ENCODE peak calls at places on chromosomes 16 and 17, in five cellular contexts. Q is frontal cortex, F is GDM1, Y is uterus, G is NCI-H345. I is an unnamed sample.

GRCh38 chr16:82888616-82889015 is 261.8 kb downstream of the CDH13 start:
- DNase-seq in Q (no peak), F (no peak), Y (no peak), G (no peak), I (no peak)

GRCh38 chr17:31869031-31869430 is 10.0 kb upstream of the COPRS start:
- DNase-seq in Q (no peak), F (no peak), Y (no peak), G (no peak), I (no peak)

GRCh38 chr16:87047221-87048037 is 269.8 kb downstream of the C16orf95 start:
- DNase-seq in Q (no peak), F (no peak), Y (no peak), G (no peak), I (no peak)

GRCh38 chr16:83206426-83206825 is 579.7 kb downstream of the CDH13 start:
- DNase-seq in Q (no peak), F (no peak), Y (no peak), G (no peak), I (no peak)

GRCh38 chr17:7842950-7843535 is 9.0 kb downstream of the KDM6B start:
- DNase-seq in Q (peak; percentile 51), F (peak; percentile 72), Y (peak; percentile 68), G (peak; percentile 56), I (peak; percentile 96)

GRCh38 chr17:51346218-51346982 is 86.1 kb downstream of the UTP18 start:
- DNase-seq in Q (no peak), F (no peak), Y (no peak), G (no peak), I (no peak)

GRCh38 chr17:30226878-30227277 is 8.6 kb downstream of the SLC6A4 start:
- DNase-seq in Q (no peak), F (no peak), Y (no peak), G (no peak), I (no peak)

GRCh38 chr16:59470556-59470955 is 736.4 kb upstream of the GOT2 start:
- DNase-seq in Q (no peak), F (no peak), Y (no peak), G (no peak), I (no peak)

GRCh38 chr17:2792541-2793169 is 3.6 kb upstream of the RAP1GAP2 start:
- DNase-seq in Q (no peak), F (no peak), Y (no peak), G (no peak), I (no peak)

GRCh38 chr16:80694950-80695471 is 109.4 kb downstream of the CDYL2 start:
- DNase-seq in Q (no peak), F (no peak), Y (no peak), G (no peak), I (no peak)

GRCh38 chr17:33390479-33391027 is 97.5 kb upstream of the ASIC2 start:
- DNase-seq in Q (no peak), F (no peak), Y (no peak), G (no peak), I (no peak)

GRCh38 chr16:8549843-8550412 is 40.4 kb downstream of the TMEM114 start:
- DNase-seq in Q (no peak), F (no peak), Y (no peak), G (no peak), I (no peak)

GRCh38 chr16:66298571-66299120 is 67.8 kb upstream of the CDH5 start:
- DNase-seq in Q (no peak), F (no peak), Y (no peak), G (no peak), I (peak; percentile 74)

GRCh38 chr16:70597135-70597534 is 49.2 kb upstream of the IL34 start:
- DNase-seq in Q (no peak), F (no peak), Y (no peak), G (no peak), I (no peak)

GRCh38 chr16:68227183-68227793 is 8.6 kb downstream of the ESRP2 start:
- DNase-seq in Q (no peak), F (no peak), Y (no peak), G (no peak), I (no peak)

GRCh38 chr16:80540516-80541305 is at the start of gene DYNLRB2:
- DNase-seq in Q (peak; percentile 93), F (peak; percentile 22), Y (peak; percentile 93), G (peak; percentile 88), I (peak; percentile 89)

GRCh38 chr16:31141489-31142108 is 6.1 kb upstream of the PRSS8 start:
- DNase-seq in Q (peak; percentile 51), F (no peak), Y (peak; percentile 54), G (peak; percentile 54), I (peak; percentile 88)

GRCh38 chr16:61595605-61596004 is 440.6 kb downstream of the CDH8 start:
- DNase-seq in Q (no peak), F (no peak), Y (no peak), G (no peak), I (no peak)

GRCh38 chr17:81513669-81514484 is 1.3 kb upstream of the ACTG1 start:
- DNase-seq in Q (no peak), F (peak; percentile 32), Y (peak; percentile 69), G (peak; percentile 77), I (peak; percentile 94)

GRCh38 chr16:7363397-7364053 is 30.9 kb downstream of the RBFOX1 start:
- DNase-seq in Q (no peak), F (no peak), Y (no peak), G (no peak), I (no peak)

GRCh38 chr16:85172465-85173071 is 60.3 kb upstream of the CIBAR2 start:
- DNase-seq in Q (peak; percentile 59), F (no peak), Y (no peak), G (no peak), I (peak; percentile 92)

GRCh38 chr16:51982715-51983680 is 563.9 kb downstream of the TOX3 start:
- DNase-seq in Q (peak; percentile 45), F (no peak), Y (peak; percentile 19), G (peak; percentile 78), I (no peak)

GRCh38 chr16:29710227-29711219 is 31.5 kb downstream of the QPRT start:
- DNase-seq in Q (peak; percentile 74), F (peak; percentile 24), Y (no peak), G (peak; percentile 14), I (no peak)

GRCh38 chr17:27861979-27862378 is 31.2 kb downstream of the LYRM9 start:
- DNase-seq in Q (no peak), F (no peak), Y (no peak), G (no peak), I (no peak)

GRCh38 chr17:50059759-50060273 is 3.9 kb downstream of the ITGA3 start:
- DNase-seq in Q (no peak), F (no peak), Y (peak; percentile 47), G (no peak), I (no peak)

GRCh38 chr16:30660424-30661251 is 2.4 kb downstream of the FBRS start:
- DNase-seq in Q (no peak), F (peak; percentile 17), Y (no peak), G (no peak), I (no peak)

GRCh38 chr17:36934144-36934758 is 3.0 kb upstream of the LHX1 start:
- DNase-seq in Q (no peak), F (no peak), Y (no peak), G (no peak), I (peak; percentile 81)

GRCh38 chr16:87212026-87212425 is 105.2 kb downstream of the C16orf95 start:
- DNase-seq in Q (no peak), F (no peak), Y (no peak), G (no peak), I (no peak)

GRCh38 chr16:56916571-56917403 is 15.2 kb upstream of the HERPUD1 start:
- DNase-seq in Q (no peak), F (no peak), Y (no peak), G (no peak), I (no peak)

GRCh38 chr16:20729141-20729540 is 12.5 kb downstream of the THUMPD1 start:
- DNase-seq in Q (no peak), F (no peak), Y (no peak), G (no peak), I (no peak)

GRCh38 chr17:80277751-80278671 is 17.4 kb downstream of the RNF213 start:
- DNase-seq in Q (peak; percentile 66), F (no peak), Y (no peak), G (no peak), I (no peak)

GRCh38 chr17:72343911-72344310 is 223.1 kb downstream of the SOX9 start:
- DNase-seq in Q (no peak), F (no peak), Y (no peak), G (no peak), I (no peak)